ENCODE peak calls at places on chromosomes 13 and 19, in seven cellular contexts. N is ovary, M is sigmoid colon, H is lower lobe of right lung, Y is esophagus squamous epithelium, S is AG04450, O is left ventricle myocardium inferior. L is an unnamed sample.

GRCh38 chr13:73060251-73061160 is 1.7 kb downstream of the KLF5 start:
- DNase-seq in N (peak; percentile 43), M (no peak), H (no peak), Y (no peak), S (peak; percentile 50), O (no peak), L (no peak)

GRCh38 chr19:35306473-35307246 is 14.7 kb downstream of the MAG start:
- DNase-seq in N (no peak), M (no peak), H (no peak), Y (no peak), S (no peak), O (no peak), L (no peak)

GRCh38 chr13:25440081-25440480 is 68.3 kb downstream of the ATP8A2 start:
- DNase-seq in N (no peak), M (no peak), H (no peak), Y (no peak), S (no peak), O (no peak), L (no peak)

GRCh38 chr13:102128216-102128800 is 273.5 kb downstream of the FGF14 start:
- DNase-seq in N (no peak), M (no peak), H (no peak), Y (no peak), S (no peak), O (no peak), L (no peak)

GRCh38 chr19:50300051-50300450 is 29.1 kb downstream of the KCNC3 start:
- DNase-seq in N (no peak), M (no peak), H (no peak), Y (no peak), S (no peak), O (no peak), L (no peak)

GRCh38 chr19:14035706-14036105 is 4.1 kb downstream of the IL27RA start:
- DNase-seq in N (no peak), M (no peak), H (no peak), Y (no peak), S (no peak), O (no peak), L (no peak)

GRCh38 chr13:30576528-30576927 is 41.2 kb upstream of the USPL1 start:
- DNase-seq in N (no peak), M (no peak), H (no peak), Y (no peak), S (no peak), O (no peak), L (no peak)

GRCh38 chr19:39275578-39275977 is 7.4 kb downstream of the IFNL2 start:
- DNase-seq in N (no peak), M (no peak), H (no peak), Y (no peak), S (no peak), O (no peak), L (no peak)

GRCh38 chr13:110799246-110800236 is 86.0 kb downstream of the ING1 start:
- DNase-seq in N (peak; percentile 80), M (no peak), H (no peak), Y (no peak), S (peak; percentile 86), O (no peak), L (no peak)

GRCh38 chr13:91456837-91457236 is 58.4 kb downstream of the GPC5 start:
- DNase-seq in N (no peak), M (no peak), H (no peak), Y (no peak), S (no peak), O (no peak), L (no peak)

GRCh38 chr13:35818577-35819165 is 312.5 kb downstream of the DCLK1 start:
- DNase-seq in N (no peak), M (no peak), H (no peak), Y (no peak), S (no peak), O (no peak), L (no peak)

GRCh38 chr19:33815410-33816340 is 19.0 kb downstream of the KCTD15 start:
- DNase-seq in N (no peak), M (peak; percentile 46), H (peak; percentile 28), Y (no peak), S (no peak), O (no peak), L (no peak)

GRCh38 chr19:38036707-38037106 is 129.7 kb downstream of the SIPA1L3 start:
- DNase-seq in N (no peak), M (no peak), H (no peak), Y (no peak), S (no peak), O (no peak), L (no peak)

GRCh38 chr13:104854007-104854406 is 1681.5 kb downstream of the EFNB2 start:
- DNase-seq in N (no peak), M (no peak), H (no peak), Y (no peak), S (no peak), O (no peak), L (no peak)

DNA sequence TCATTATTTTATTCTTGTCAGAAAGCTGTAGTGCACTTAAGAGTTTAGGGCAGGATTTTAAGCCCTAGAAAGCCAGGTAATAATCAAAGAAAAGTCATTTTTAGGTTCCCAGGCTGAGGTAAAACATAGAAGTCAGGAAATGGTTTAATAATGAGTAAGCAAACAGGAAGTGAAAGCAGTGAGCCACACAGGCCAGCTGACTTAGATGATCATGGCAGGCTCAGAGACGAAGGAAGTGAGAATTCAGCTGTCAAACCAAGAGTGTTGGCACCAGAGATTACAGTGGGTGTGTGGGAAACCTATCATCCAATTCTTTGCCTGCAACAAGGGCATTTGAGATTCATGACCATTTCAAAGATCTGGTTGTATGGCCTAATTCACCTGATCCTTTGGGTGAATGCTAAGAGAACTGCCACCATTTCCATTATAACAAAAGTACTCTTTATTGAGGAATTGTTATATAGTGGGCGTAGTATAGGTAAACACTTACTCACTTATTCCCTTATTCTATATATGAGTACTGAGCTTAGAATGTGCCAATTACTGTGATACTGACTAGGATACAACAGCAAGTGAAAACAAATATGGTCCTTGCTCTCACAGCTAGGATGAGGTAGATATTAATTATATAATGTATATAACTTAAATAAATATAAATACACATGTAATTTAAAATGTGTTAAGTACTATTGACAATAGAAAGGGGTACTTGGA is 103.7 kb upstream of the EDNRB start:
- DNase-seq in N (no peak), M (no peak), H (peak; percentile 40), Y (no peak), S (peak; percentile 24), O (no peak), L (no peak)
- H3K4me3 ChIP-seq in N (no peak overlapping the region), M (no peak overlapping the region), H (no peak overlapping the region), Y (no peak overlapping the region), S (no peak overlapping the region), O (no peak overlapping the region), L (no peak overlapping the region)

DNA sequence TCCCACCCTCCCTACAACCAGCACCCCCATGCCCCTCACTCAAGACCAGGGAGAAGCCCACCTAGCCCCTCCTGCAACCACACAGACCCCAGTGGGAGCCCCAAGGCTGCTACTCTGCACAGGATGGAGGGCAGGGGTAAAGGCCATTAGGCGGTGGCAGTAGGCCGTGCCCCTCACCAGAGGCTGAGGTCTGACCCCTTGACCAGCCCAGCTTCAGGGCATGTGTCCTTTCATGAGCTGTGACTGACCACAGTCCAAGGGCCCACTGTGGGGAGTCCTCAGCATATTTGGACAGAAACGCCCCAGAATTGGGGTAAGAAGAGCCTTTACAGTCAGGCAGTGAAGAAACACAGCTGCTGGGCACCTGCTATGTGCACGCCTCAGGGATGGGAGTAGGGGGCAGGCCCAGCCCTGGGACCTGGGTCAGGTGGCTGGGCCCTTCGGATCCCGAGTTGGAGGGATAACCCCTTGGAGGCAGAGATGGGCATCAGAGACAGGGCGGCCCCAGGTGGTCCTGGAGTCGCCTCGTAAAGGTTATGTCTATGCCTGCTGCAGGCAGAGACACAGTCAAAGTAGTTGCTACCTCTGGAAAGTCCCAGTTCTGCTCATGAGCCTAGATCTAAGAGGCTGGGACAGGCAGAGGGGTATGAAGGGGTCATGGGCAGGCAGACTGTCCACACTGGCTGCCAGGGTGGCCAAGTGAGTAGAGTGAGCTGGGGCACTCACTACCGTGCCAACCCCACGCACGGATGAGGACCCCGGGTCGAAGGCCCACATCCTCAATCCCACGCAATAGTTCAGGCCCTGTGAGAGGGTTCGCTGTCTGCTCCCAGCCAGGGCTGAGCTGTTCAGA is 1.5 kb upstream of the RPS5 start:
- DNase-seq in N (no peak), M (no peak), H (peak; percentile 48), Y (no peak), S (no peak), O (no peak), L (no peak)
- H3K27ac ChIP-seq in N (peak overlapping the region; percentile 84), M (peak overlapping the region; percentile 98), H (peak overlapping the region; percentile 99), Y (peak overlapping the region; percentile 99), S (peak overlapping the region; percentile 99), O (peak overlapping the region; percentile 100), L (peak overlapping the region; percentile 94)

GRCh38 chr19:1245884-1246816 is 2.2 kb upstream of the MIDN start:
- DNase-seq in N (peak; percentile 89), M (peak; percentile 90), H (peak; percentile 77), Y (no peak), S (no peak), O (peak; percentile 89), L (no peak)

GRCh38 chr19:1249990-1250298 is 1.6 kb downstream of the MIDN start:
- DNase-seq in N (no peak), M (no peak), H (no peak), Y (no peak), S (no peak), O (no peak), L (no peak)

GRCh38 chr19:1248454-1249297 is at the start of gene MIDN:
- DNase-seq in N (peak; percentile 96), M (peak; percentile 93), H (peak; percentile 92), Y (no peak), S (no peak), O (peak; percentile 88), L (no peak)

GRCh38 chr19:1249298-1249989 is 1.1 kb downstream of the MIDN start:
- DNase-seq in N (peak; percentile 96), M (peak; percentile 98), H (peak; percentile 97), Y (peak; percentile 78), S (peak; percentile 89), O (peak; percentile 95), L (peak; percentile 94)

DNA sequence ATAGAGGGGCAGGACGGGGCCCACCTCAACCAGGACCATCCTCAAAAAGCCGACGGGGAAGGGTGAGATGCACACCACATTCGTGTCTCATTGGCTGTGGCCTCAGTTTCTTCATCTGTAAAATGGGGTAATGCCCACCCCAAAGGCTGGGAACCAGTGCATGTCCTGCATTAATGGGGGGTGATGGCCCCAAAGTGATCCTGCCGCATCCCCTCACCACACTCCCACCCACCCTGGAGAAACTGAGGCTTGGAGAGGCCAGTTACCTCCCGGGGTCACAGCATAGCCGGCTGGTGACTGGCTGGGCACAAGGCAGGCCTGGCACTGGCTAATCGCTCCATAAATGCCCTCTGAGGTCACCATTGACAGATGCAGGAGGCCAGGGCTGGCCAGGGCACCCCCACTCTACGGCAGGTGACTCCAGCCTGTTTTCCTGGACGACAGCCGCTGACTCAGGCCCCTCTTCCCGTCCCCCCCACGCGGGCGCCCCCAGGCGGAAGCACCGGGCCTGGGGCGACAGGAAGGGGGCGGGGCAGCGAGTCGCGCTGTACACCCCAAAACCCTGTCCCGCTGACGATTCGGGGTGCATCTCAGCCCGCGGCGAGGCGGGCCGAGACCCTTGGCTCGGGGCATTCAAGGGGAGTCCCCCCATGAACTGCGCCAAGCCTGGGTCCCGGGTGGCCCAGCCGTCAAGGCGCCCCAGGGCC is 483 bp upstream of the MIDN start:
- DNase-seq in N (peak; percentile 47), M (peak; percentile 91), H (peak; percentile 79), Y (no peak), S (no peak), O (peak; percentile 77), L (no peak)
- TF ChIP-seq CTCF in N (no peak), M (no peak), H (peak; percentile 46), Y (no peak), S (peak; percentile 45), O (peak; percentile 28), L (no peak)

DNA sequence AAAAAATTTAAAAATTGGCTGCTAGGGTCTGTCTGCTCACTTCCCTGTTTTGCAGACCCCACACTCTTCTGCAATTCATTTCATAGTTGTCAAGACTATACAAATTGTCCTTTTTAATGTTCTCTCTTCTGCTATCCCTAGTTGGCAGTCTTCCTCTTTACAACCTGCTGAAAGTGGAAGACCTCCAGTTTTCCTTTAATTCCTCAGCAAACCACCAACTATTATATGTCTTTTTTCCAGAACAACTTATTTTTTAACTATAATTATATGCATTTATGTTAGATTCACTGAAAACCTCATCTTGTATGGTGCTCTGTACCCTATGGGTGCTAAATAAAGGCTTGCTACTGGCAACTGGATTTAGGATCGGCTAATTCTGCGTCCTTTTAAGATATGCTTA is 1.1 kb upstream of the PHF11 start:
- DNase-seq in N (no peak), M (no peak), H (no peak), Y (no peak), S (no peak), O (no peak), L (no peak)
- H3K4me3 ChIP-seq in N (peak overlapping the region; percentile 42), M (peak overlapping the region; percentile 69), H (peak overlapping the region; percentile 67), Y (peak overlapping the region; percentile 50), S (no peak overlapping the region), O (peak overlapping the region; percentile 86), L (peak overlapping the region; percentile 88)